ENCODE peak calls at places on chromosome 16, in six cellular contexts. U is breast epithelium, G is hepatocyte, M is upper lobe of right lung, F is H1, T is heart left ventricle. S is an unnamed sample. For H3K4me1, the result is how much of the 10 kb centered on the place peaks cover.

GRCh38 chr16:80319181-80319580 is 221.6 kb upstream of the DYNLRB2 start:
- DNase-seq in U (no peak), F (no peak), T (no peak), G (no peak), M (no peak), S (no peak)

GRCh38 chr16:88810868-88811599 is 694 bp downstream of the APRT start:
- DNase-seq in U (peak), F (no peak), M (peak), T (peak), G (peak), S (peak)

GRCh38 chr16:55543470-55543869 is 23.0 kb upstream of the CAPNS2 start:
- DNase-seq in U (no peak), F (no peak), T (no peak), G (peak), M (no peak), S (peak)

GRCh38 chr16:14378684-14379467 is 251.2 kb downstream of the PARN start:
- DNase-seq in M (no peak), U (no peak), G (no peak), T (no peak), F (no peak), S (no peak)

GRCh38 chr16:8694795-8695194 is 20.4 kb downstream of the ABAT start:
- DNase-seq in G (no peak), M (no peak), U (no peak), T (no peak), F (no peak), S (no peak)

GRCh38 chr16:87541004-87541881 is 48.4 kb upstream of the ZCCHC14 start:
- DNase-seq in M (no peak), T (peak), G (peak), U (no peak), F (no peak), S (peak)

GRCh38 chr16:11310634-11310977 is 29.5 kb upstream of the PRM1 start:
- DNase-seq in M (no peak), F (no peak), T (no peak), G (no peak), U (no peak), S (no peak)

GRCh38 chr16:13332713-13333255 is 431.4 kb downstream of the SHISA9 start:
- DNase-seq in F (no peak), M (no peak), G (no peak), T (no peak), U (no peak), S (no peak)

GRCh38 chr16:51637744-51638100 is 486.7 kb upstream of the SALL1 start:
- DNase-seq in U (no peak), F (no peak), T (no peak), M (no peak), G (no peak), S (peak)

GRCh38 chr16:71311553-71312158 is 22.5 kb upstream of the CMTR2 start:
- DNase-seq in U (no peak), G (peak), F (peak), M (no peak), T (no peak), S (peak)

GRCh38 chr16:12971216-12971615 is 69.8 kb downstream of the SHISA9 start:
- DNase-seq in U (no peak), M (no peak), T (no peak), G (peak), F (no peak), S (no peak)

GRCh38 chr16:25089346-25089745 is 22.2 kb upstream of the LCMT1 start:
- DNase-seq in G (peak), T (no peak), M (no peak), F (no peak), U (no peak), S (no peak)

GRCh38 chr16:57148481-57148880 is 37.4 kb downstream of the PSME3IP1 start:
- DNase-seq in F (peak), T (no peak), U (no peak), M (no peak), G (no peak), S (no peak)
- H3K4me1 ChIP-seq in F (under half), T (half or more), U (under half), M (under half), G (under half), S (under half)

DNA sequence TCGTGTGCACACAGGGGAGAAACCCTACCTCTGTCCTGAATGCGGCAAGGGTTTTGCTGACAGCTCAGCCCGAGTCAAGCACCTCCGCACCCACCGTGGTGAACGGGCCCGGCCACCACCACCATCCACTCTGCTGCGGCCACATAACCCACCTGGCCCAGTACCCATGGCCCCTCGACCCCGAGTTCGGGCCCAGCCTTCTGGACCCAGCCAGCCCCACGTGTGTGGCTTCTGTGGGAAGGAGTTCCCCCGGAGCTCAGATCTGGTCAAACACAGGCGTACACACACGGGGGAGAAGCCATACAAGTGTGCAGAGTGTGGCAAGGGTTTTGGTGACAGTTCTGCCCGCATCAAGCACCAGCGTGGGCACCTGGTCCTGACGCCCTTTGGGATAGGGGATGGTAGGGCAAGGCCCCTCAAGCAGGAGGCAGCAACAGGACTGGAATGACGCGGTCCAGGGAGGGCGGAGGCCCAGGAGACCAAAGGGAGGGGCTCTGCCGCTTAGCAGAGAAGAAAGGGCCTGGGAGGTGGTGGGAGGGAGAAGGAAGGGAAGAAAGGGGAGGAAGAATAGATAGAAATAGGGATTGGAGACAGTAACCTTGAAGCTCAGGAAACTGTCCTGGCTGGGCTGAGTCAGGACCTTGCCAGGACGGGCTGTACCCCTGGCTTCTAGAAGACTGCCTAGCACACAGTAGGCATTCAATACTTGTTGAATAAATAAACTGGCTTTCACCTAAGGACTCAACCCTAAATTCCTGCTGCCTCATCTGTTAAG is 3.6 kb downstream of the ZNF48 start:
- DNase-seq in U (no peak), G (no peak), F (peak), M (no peak), T (no peak), S (no peak)
- H3K4me3 ChIP-seq in U (no peak), G (no peak), F (no peak), M (no peak), T (no peak), S (no peak)

GRCh38 chr16:1822801-1823200 is 3.8 kb downstream of the HAGH start:
- DNase-seq in F (no peak), T (no peak), M (peak), U (no peak), G (no peak), S (no peak)

GRCh38 chr16:1821861-1822611 is 4.6 kb downstream of the HAGH start:
- DNase-seq in F (no peak), T (no peak), G (no peak), M (no peak), U (no peak), S (no peak)

GRCh38 chr16:1825864-1826690 is 548 bp downstream of the HAGH start:
- DNase-seq in T (no peak), M (peak), F (peak), U (no peak), G (peak), S (peak)

GRCh38 chr16:1825381-1825863 is 1.2 kb downstream of the HAGH start:
- DNase-seq in F (no peak), U (no peak), T (no peak), M (peak), G (no peak), S (no peak)

GRCh38 chr16:1823821-1824220 is 2.8 kb downstream of the HAGH start:
- DNase-seq in T (no peak), F (peak), M (no peak), G (peak), U (no peak), S (peak)
- TF ChIP-seq CTCF in T (no peak), F (peak), M (no peak), G (peak), U (no peak), S (peak)

GRCh38 chr16:85624646-85625045 is 11.5 kb downstream of the GSE1 start:
- DNase-seq in T (no peak), U (no peak), G (no peak), F (no peak), M (no peak), S (no peak)

GRCh38 chr16:85626191-85626951 is 13.2 kb downstream of the GSE1 start:
- DNase-seq in G (no peak), U (no peak), F (peak), M (no peak), T (peak), S (peak)

GRCh38 chr16:85625485-85626117 is 12.5 kb downstream of the GSE1 start:
- DNase-seq in G (no peak), F (no peak), M (no peak), T (no peak), U (no peak), S (no peak)

GRCh38 chr16:85623997-85624601 is 11.0 kb downstream of the GSE1 start:
- DNase-seq in U (no peak), T (no peak), G (no peak), M (no peak), F (no peak), S (no peak)

GRCh38 chr16:85625053-85625452 is 11.9 kb downstream of the GSE1 start:
- DNase-seq in U (no peak), F (no peak), T (no peak), M (no peak), G (no peak), S (no peak)
- H3K4me1 ChIP-seq in U (under half), F (under half), T (under half), M (under half), G (under half), S (under half)